ENCODE peak calls at places on chromosome 2, in eight cellular contexts. One of them, this sample, is unnamed.

GRCh38 chr2:20561703-20562454 is 89.0 kb downstream of the HS1BP3 start:
- DNase-seq in NCI-H1105 treated with DMSO at 0.1 percent for 48 hours: no peak
- DNase-seq in KG1: no peak
- DNase-seq in ELR: peak
- DNase-seq in GDM1: no peak
- DNase-seq in fibroblast of the aortic adventitia: peak
- DNase-seq in GM23248: peak
- DNase-seq in head of caudate nucleus: no peak
- DNase-seq in this sample: no peak

GRCh38 chr2:218291318-218291933 is 877 bp downstream of the TMBIM1 start:
- DNase-seq in KG1: no peak
- DNase-seq in head of caudate nucleus: no peak
- DNase-seq in NCI-H1105 treated with DMSO at 0.1 percent for 48 hours: no peak
- DNase-seq in GM23248: peak
- DNase-seq in ELR: peak
- DNase-seq in GDM1: no peak
- DNase-seq in fibroblast of the aortic adventitia: peak
- DNase-seq in this sample: peak

GRCh38 chr2:214549946-214550345 is 139.1 kb downstream of the VWC2L start:
- DNase-seq in GM23248: no peak
- DNase-seq in KG1: no peak
- DNase-seq in head of caudate nucleus: no peak
- DNase-seq in ELR: no peak
- DNase-seq in NCI-H1105 treated with DMSO at 0.1 percent for 48 hours: no peak
- DNase-seq in fibroblast of the aortic adventitia: no peak
- DNase-seq in GDM1: no peak
- DNase-seq in this sample: no peak

GRCh38 chr2:137896467-137896866 is 67.8 kb upstream of the HNMT start:
- DNase-seq in GDM1: no peak
- DNase-seq in KG1: no peak
- DNase-seq in ELR: no peak
- DNase-seq in GM23248: no peak
- DNase-seq in fibroblast of the aortic adventitia: no peak
- DNase-seq in head of caudate nucleus: no peak
- DNase-seq in NCI-H1105 treated with DMSO at 0.1 percent for 48 hours: no peak
- DNase-seq in this sample: no peak

GRCh38 chr2:235444101-235444597 is 49.7 kb upstream of the AGAP1 start:
- DNase-seq in fibroblast of the aortic adventitia: no peak
- DNase-seq in ELR: no peak
- DNase-seq in KG1: no peak
- DNase-seq in GDM1: no peak
- DNase-seq in NCI-H1105 treated with DMSO at 0.1 percent for 48 hours: no peak
- DNase-seq in head of caudate nucleus: no peak
- DNase-seq in GM23248: no peak
- DNase-seq in this sample: no peak

GRCh38 chr2:219284501-219285347 is 5.6 kb downstream of the DNAJB2 start:
- DNase-seq in NCI-H1105 treated with DMSO at 0.1 percent for 48 hours: no peak
- DNase-seq in fibroblast of the aortic adventitia: no peak
- DNase-seq in head of caudate nucleus: no peak
- DNase-seq in GM23248: peak
- DNase-seq in ELR: no peak
- DNase-seq in KG1: no peak
- DNase-seq in GDM1: no peak
- DNase-seq in this sample: no peak

GRCh38 chr2:178059656-178060055 is 12.9 kb downstream of the PDE11A start:
- DNase-seq in ELR: no peak
- DNase-seq in GDM1: no peak
- DNase-seq in NCI-H1105 treated with DMSO at 0.1 percent for 48 hours: no peak
- DNase-seq in head of caudate nucleus: no peak
- DNase-seq in fibroblast of the aortic adventitia: no peak
- DNase-seq in GM23248: no peak
- DNase-seq in KG1: no peak
- DNase-seq in this sample: no peak

GRCh38 chr2:195563857-195564512 is 93.0 kb upstream of the SLC39A10 start:
- DNase-seq in KG1: no peak
- DNase-seq in fibroblast of the aortic adventitia: peak
- DNase-seq in NCI-H1105 treated with DMSO at 0.1 percent for 48 hours: no peak
- DNase-seq in GDM1: no peak
- DNase-seq in ELR: peak
- DNase-seq in head of caudate nucleus: no peak
- DNase-seq in GM23248: peak
- DNase-seq in this sample: no peak

GRCh38 chr2:8309131-8309530 is 372.7 kb upstream of the ID2 start:
- DNase-seq in NCI-H1105 treated with DMSO at 0.1 percent for 48 hours: no peak
- DNase-seq in GM23248: no peak
- DNase-seq in GDM1: peak
- DNase-seq in head of caudate nucleus: no peak
- DNase-seq in ELR: no peak
- DNase-seq in KG1: no peak
- DNase-seq in fibroblast of the aortic adventitia: no peak
- DNase-seq in this sample: no peak

GRCh38 chr2:73295751-73296400 is 2.5 kb upstream of the EGR4 start:
- DNase-seq in NCI-H1105 treated with DMSO at 0.1 percent for 48 hours: no peak
- DNase-seq in GM23248: no peak
- DNase-seq in KG1: no peak
- DNase-seq in head of caudate nucleus: no peak
- DNase-seq in GDM1: no peak
- DNase-seq in ELR: peak
- DNase-seq in fibroblast of the aortic adventitia: no peak
- DNase-seq in this sample: no peak

GRCh38 chr2:28688784-28689183 is 62.8 kb upstream of the PPP1CB start:
- DNase-seq in NCI-H1105 treated with DMSO at 0.1 percent for 48 hours: no peak
- DNase-seq in GDM1: no peak
- DNase-seq in GM23248: no peak
- DNase-seq in KG1: no peak
- DNase-seq in head of caudate nucleus: no peak
- DNase-seq in fibroblast of the aortic adventitia: no peak
- DNase-seq in ELR: no peak
- DNase-seq in this sample: no peak

GRCh38 chr2:234191819-234192407 is 141.4 kb downstream of the SPP2 start:
- DNase-seq in GM23248: no peak
- DNase-seq in ELR: peak
- DNase-seq in KG1: no peak
- DNase-seq in GDM1: no peak
- DNase-seq in fibroblast of the aortic adventitia: peak
- DNase-seq in head of caudate nucleus: no peak
- DNase-seq in NCI-H1105 treated with DMSO at 0.1 percent for 48 hours: peak
- DNase-seq in this sample: no peak

GRCh38 chr2:200592414-200593075 is 6.7 kb downstream of the AOX1 start:
- DNase-seq in ELR: peak
- DNase-seq in GDM1: no peak
- DNase-seq in GM23248: peak
- DNase-seq in fibroblast of the aortic adventitia: peak
- DNase-seq in KG1: no peak
- DNase-seq in head of caudate nucleus: no peak
- DNase-seq in NCI-H1105 treated with DMSO at 0.1 percent for 48 hours: no peak
- DNase-seq in this sample: no peak

GRCh38 chr2:237529452-237530402 is 36.6 kb upstream of the PRLH start:
- DNase-seq in NCI-H1105 treated with DMSO at 0.1 percent for 48 hours: no peak
- DNase-seq in fibroblast of the aortic adventitia: no peak
- DNase-seq in GM23248: no peak
- DNase-seq in KG1: no peak
- DNase-seq in ELR: no peak
- DNase-seq in head of caudate nucleus: no peak
- DNase-seq in GDM1: no peak
- DNase-seq in this sample: peak

GRCh38 chr2:39523308-39524044 is 86.4 kb upstream of the MAP4K3 start:
- DNase-seq in head of caudate nucleus: no peak
- DNase-seq in NCI-H1105 treated with DMSO at 0.1 percent for 48 hours: no peak
- DNase-seq in GDM1: no peak
- DNase-seq in GM23248: peak
- DNase-seq in fibroblast of the aortic adventitia: peak
- DNase-seq in ELR: peak
- DNase-seq in KG1: no peak
- DNase-seq in this sample: no peak

GRCh38 chr2:95330939-95331338 is 33.8 kb downstream of the KCNIP3 start:
- DNase-seq in GDM1: no peak
- DNase-seq in KG1: no peak
- DNase-seq in head of caudate nucleus: no peak
- DNase-seq in NCI-H1105 treated with DMSO at 0.1 percent for 48 hours: no peak
- DNase-seq in GM23248: no peak
- DNase-seq in ELR: no peak
- DNase-seq in fibroblast of the aortic adventitia: no peak
- DNase-seq in this sample: no peak

GRCh38 chr2:112156152-112156986 is 18.2 kb downstream of the FBLN7 start:
- DNase-seq in GM23248: peak
- DNase-seq in KG1: no peak
- DNase-seq in NCI-H1105 treated with DMSO at 0.1 percent for 48 hours: no peak
- DNase-seq in ELR: peak
- DNase-seq in head of caudate nucleus: no peak
- DNase-seq in GDM1: no peak
- DNase-seq in fibroblast of the aortic adventitia: peak
- DNase-seq in this sample: no peak

GRCh38 chr2:156536534-156536933 is 100.4 kb downstream of the GPD2 start:
- DNase-seq in NCI-H1105 treated with DMSO at 0.1 percent for 48 hours: no peak
- DNase-seq in KG1: no peak
- DNase-seq in fibroblast of the aortic adventitia: no peak
- DNase-seq in ELR: no peak
- DNase-seq in GM23248: no peak
- DNase-seq in GDM1: no peak
- DNase-seq in head of caudate nucleus: no peak
- DNase-seq in this sample: no peak

GRCh38 chr2:241863021-241863954 is 4.6 kb upstream of the PDCD1 start:
- DNase-seq in NCI-H1105 treated with DMSO at 0.1 percent for 48 hours: no peak
- DNase-seq in KG1: no peak
- DNase-seq in fibroblast of the aortic adventitia: no peak
- DNase-seq in ELR: peak
- DNase-seq in head of caudate nucleus: no peak
- DNase-seq in GM23248: peak
- DNase-seq in GDM1: no peak
- DNase-seq in this sample: no peak

GRCh38 chr2:141728886-141729285 is 401.9 kb downstream of the LRP1B start:
- DNase-seq in NCI-H1105 treated with DMSO at 0.1 percent for 48 hours: peak
- DNase-seq in GDM1: no peak
- DNase-seq in GM23248: no peak
- DNase-seq in fibroblast of the aortic adventitia: no peak
- DNase-seq in head of caudate nucleus: no peak
- DNase-seq in ELR: no peak
- DNase-seq in KG1: no peak
- DNase-seq in this sample: peak

GRCh38 chr2:239324456-239324855 is 76.4 kb downstream of the HDAC4 start:
- DNase-seq in NCI-H1105 treated with DMSO at 0.1 percent for 48 hours: no peak
- DNase-seq in KG1: no peak
- DNase-seq in GDM1: no peak
- DNase-seq in ELR: no peak
- DNase-seq in head of caudate nucleus: no peak
- DNase-seq in GM23248: no peak
- DNase-seq in fibroblast of the aortic adventitia: no peak
- DNase-seq in this sample: no peak

GRCh38 chr2:80326861-80327260 is 22.3 kb upstream of the LRRTM1 start:
- DNase-seq in KG1: no peak
- DNase-seq in GM23248: no peak
- DNase-seq in fibroblast of the aortic adventitia: no peak
- DNase-seq in head of caudate nucleus: no peak
- DNase-seq in NCI-H1105 treated with DMSO at 0.1 percent for 48 hours: no peak
- DNase-seq in ELR: no peak
- DNase-seq in GDM1: no peak
- DNase-seq in this sample: no peak

GRCh38 chr2:147567131-147567530 is 277.7 kb upstream of the ACVR2A start:
- DNase-seq in GDM1: no peak
- DNase-seq in NCI-H1105 treated with DMSO at 0.1 percent for 48 hours: no peak
- DNase-seq in ELR: no peak
- DNase-seq in fibroblast of the aortic adventitia: peak
- DNase-seq in KG1: no peak
- DNase-seq in head of caudate nucleus: no peak
- DNase-seq in GM23248: peak
- DNase-seq in this sample: no peak

This sample was measured in pons.